ENCODE peak calls at places on chromosomes 6 and 20, in eight cellular contexts. W, P, L, M, V, G, F and E are unnamed samples.
A peak's percentile ranks its signal among the peaks of the same experiment; 100 is the strongest.

GRCh38 chr20:48544402-48545333 is 283.1 kb downstream of the PREX1 start:
- DNase-seq in W (no peak), P (peak; percentile 47), L (no peak), M (no peak), V (no peak), G (no peak), F (peak; percentile 59), E (peak; percentile 21)

GRCh38 chr6:63307581-63308246 is 12.1 kb downstream of the LGSN start:
- DNase-seq in W (no peak), P (peak; percentile 46), L (peak; percentile 39), M (no peak), V (peak; percentile 66), G (peak; percentile 21), F (peak; percentile 47), E (peak; percentile 16)

GRCh38 chr20:25057234-25058050 is 497 bp downstream of the ACSS1 start:
- DNase-seq in W (no peak), P (peak; percentile 77), L (peak; percentile 85), M (peak; percentile 85), V (peak; percentile 72), G (peak; percentile 56), F (peak; percentile 83), E (no peak)

GRCh38 chr6:41181566-41181965 is 18.6 kb upstream of the TREM2 start:
- DNase-seq in W (no peak), P (peak; percentile 25), L (no peak), M (no peak), V (no peak), G (no peak), F (no peak), E (no peak)

GRCh38 chr6:131937703-131938631 is 13.2 kb downstream of the CCN2 start:
- DNase-seq in W (no peak), P (no peak), L (no peak), M (no peak), V (no peak), G (peak; percentile 39), F (no peak), E (peak; percentile 80)

GRCh38 chr20:43749734-43750294 is 23.0 kb upstream of the GTSF1L start:
- DNase-seq in W (peak; percentile 94), P (peak; percentile 95), L (peak; percentile 78), M (peak; percentile 85), V (peak; percentile 85), G (peak; percentile 42), F (peak; percentile 90), E (no peak)

GRCh38 chr20:16025084-16025483 is 548.2 kb downstream of the KIF16B start:
- DNase-seq in W (no peak), P (no peak), L (no peak), M (no peak), V (no peak), G (no peak), F (no peak), E (no peak)

GRCh38 chr6:170282512-170283158 is 8.2 kb downstream of the DLL1 start:
- DNase-seq in W (no peak), P (no peak), L (no peak), M (peak; percentile 34), V (no peak), G (no peak), F (no peak), E (no peak)

GRCh38 chr20:62356143-62356947 is 10.8 kb downstream of the LAMA5 start:
- DNase-seq in W (no peak), P (peak; percentile 55), L (no peak), M (peak; percentile 71), V (no peak), G (no peak), F (no peak), E (no peak)

GRCh38 chr6:126027601-126028000 is 41.3 kb downstream of the TRMT11 start:
- DNase-seq in W (no peak), P (no peak), L (no peak), M (no peak), V (no peak), G (peak; percentile 25), F (no peak), E (no peak)

GRCh38 chr6:168116975-168117899 is 38.2 kb upstream of the FRMD1 start:
- DNase-seq in W (no peak), P (peak; percentile 36), L (no peak), M (no peak), V (no peak), G (no peak), F (peak; percentile 32), E (no peak)

GRCh38 chr20:8305449-8305978 is 173.4 kb downstream of the PLCB1 start:
- DNase-seq in W (no peak), P (peak; percentile 92), L (peak; percentile 8), M (no peak), V (peak; percentile 93), G (no peak), F (peak; percentile 77), E (peak; percentile 15)

GRCh38 chr6:96886519-96886918 is 11.2 kb downstream of the NDUFAF4 start:
- DNase-seq in W (no peak), P (no peak), L (no peak), M (no peak), V (no peak), G (no peak), F (no peak), E (no peak)

DNA sequence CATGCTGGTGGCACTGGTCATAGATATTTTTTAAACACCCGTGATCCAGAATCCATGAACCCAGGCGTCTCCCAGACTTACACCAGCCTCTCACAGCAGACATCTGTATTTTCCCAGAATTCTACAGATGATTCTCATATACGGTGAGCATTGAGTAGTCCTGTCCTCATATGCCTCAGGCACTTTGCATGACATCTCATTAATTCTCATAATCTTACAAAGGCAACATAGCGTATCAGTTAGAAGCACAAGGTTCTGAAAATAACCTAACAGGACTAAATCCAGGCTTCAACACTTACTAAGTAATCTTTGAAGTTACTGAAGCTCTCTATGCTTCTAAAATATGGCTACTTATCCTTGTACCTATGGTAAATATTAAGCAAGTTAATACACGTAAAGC is 8.9 kb downstream of the NDUFAF4 start:
- DNase-seq in W (no peak), P (no peak), L (no peak), M (no peak), V (no peak), G (no peak), F (no peak), E (no peak)
- TF ChIP-seq CTCF in W (no peak), P (no peak), L (no peak), M (no peak), V (no peak), G (no peak), F (no peak), E (no peak)

GRCh38 chr6:12001004-12001705 is 11.0 kb upstream of the HIVEP1 start:
- DNase-seq in W (no peak), P (no peak), L (no peak), M (peak; percentile 62), V (no peak), G (no peak), F (no peak), E (no peak)
- H3K4me3 ChIP-seq in W (no peak overlapping the region), P (no peak overlapping the region), L (no peak overlapping the region), M (no peak overlapping the region), V (no peak overlapping the region), G (no peak overlapping the region), F (no peak overlapping the region), E (no peak overlapping the region)

GRCh38 chr20:40880716-40881104 is 147.9 kb upstream of the TOP1 start:
- DNase-seq in W (no peak), P (no peak), L (no peak), M (no peak), V (no peak), G (no peak), F (no peak), E (no peak)

GRCh38 chr20:40882173-40882572 is 146.4 kb upstream of the TOP1 start:
- DNase-seq in W (no peak), P (no peak), L (no peak), M (no peak), V (no peak), G (no peak), F (no peak), E (no peak)

GRCh38 chr20:40883097-40883496 is 145.5 kb upstream of the TOP1 start:
- DNase-seq in W (no peak), P (no peak), L (no peak), M (no peak), V (no peak), G (no peak), F (no peak), E (no peak)

DNA sequence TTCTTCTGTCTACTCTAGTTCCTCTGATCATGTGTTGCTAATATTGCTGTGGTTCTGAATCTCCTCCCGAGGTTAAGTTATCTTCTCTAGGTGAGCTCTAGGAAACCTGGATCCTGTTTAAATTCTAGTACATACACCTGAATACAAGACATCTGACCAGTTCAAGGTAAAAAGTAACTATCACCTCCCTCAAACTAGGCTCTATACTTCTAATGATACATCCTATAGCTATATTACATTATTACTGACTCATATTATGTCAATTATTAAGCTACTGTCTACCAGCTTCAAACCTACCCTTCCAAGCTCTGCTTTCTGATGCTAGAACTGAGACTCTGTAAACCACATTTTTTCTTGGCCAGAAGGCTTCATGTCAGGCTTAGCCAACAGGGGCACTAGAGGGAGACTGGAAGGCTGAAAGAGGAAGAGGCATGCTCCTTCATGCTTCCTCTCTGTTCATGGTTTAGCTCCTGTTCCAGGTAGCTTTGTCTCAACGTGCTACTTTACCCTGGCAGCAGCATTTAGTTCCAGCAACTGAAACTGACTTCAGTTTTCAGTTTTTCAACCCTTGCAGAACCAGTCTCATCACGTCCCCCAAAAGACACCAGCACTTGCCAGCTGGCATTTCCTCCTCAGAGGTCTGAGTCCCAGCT is 148.4 kb upstream of the TOP1 start:
- DNase-seq in W (no peak), P (no peak), L (no peak), M (no peak), V (no peak), G (no peak), F (no peak), E (no peak)
- TF ChIP-seq CTCF in W (no peak), P (peak; percentile 45), L (no peak), M (no peak), V (no peak), G (no peak), F (no peak), E (no peak)

GRCh38 chr6:166998256-166999144 is 697 bp upstream of the CEP43 start:
- DNase-seq in W (peak; percentile 91), P (peak; percentile 78), L (no peak), M (peak; percentile 55), V (peak; percentile 60), G (no peak), F (peak; percentile 27), E (no peak)

GRCh38 chr6:167000759-167001158 is 1.6 kb downstream of the CEP43 start:
- DNase-seq in W (peak; percentile 31), P (no peak), L (no peak), M (no peak), V (no peak), G (no peak), F (no peak), E (no peak)

GRCh38 chr6:166999145-166999844 is at the start of gene CEP43:
- DNase-seq in W (peak; percentile 97), P (peak; percentile 98), L (peak; percentile 66), M (peak; percentile 97), V (peak; percentile 96), G (peak; percentile 95), F (peak; percentile 94), E (peak; percentile 79)

GRCh38 chr6:166997768-166998255 is 1.4 kb upstream of the CEP43 start:
- DNase-seq in W (peak; percentile 92), P (peak; percentile 90), L (peak; percentile 54), M (peak; percentile 60), V (peak; percentile 84), G (peak; percentile 72), F (peak; percentile 76), E (peak; percentile 48)

GRCh38 chr6:166999845-167000253 is 652 bp downstream of the CEP43 start:
- DNase-seq in W (peak; percentile 64), P (no peak), L (no peak), M (no peak), V (peak; percentile 69), G (no peak), F (peak; percentile 65), E (no peak)
- H3K4me3 ChIP-seq in W (peak overlapping the region; percentile 93), P (peak overlapping the region; percentile 92), L (peak overlapping the region; percentile 98), M (peak overlapping the region; percentile 86), V (peak overlapping the region; percentile 75), G (peak overlapping the region; percentile 65), F (peak overlapping the region; percentile 99), E (peak overlapping the region; percentile 93)